ENCODE peak calls at places on chromosomes 12 and 14, in seven cellular contexts. One of them, this sample, is unnamed.

GRCh38 chr12:53961025-53961761 is 6.5 kb downstream of the HOXC12 start:
- DNase-seq in IMR-90: no peak
- DNase-seq in hepatocyte: no peak
- DNase-seq in GM23248: no peak
- DNase-seq in H9: peak; percentile 79
- DNase-seq in fibroblast of lung: no peak
- DNase-seq in OCI-LY7: no peak
- DNase-seq in this sample: peak; percentile 69

GRCh38 chr14:73887116-73887490 is 444 bp downstream of the ZNF410 start:
- DNase-seq in IMR-90: peak; percentile 27
- DNase-seq in hepatocyte: no peak
- DNase-seq in GM23248: peak; percentile 64
- DNase-seq in H9: no peak
- DNase-seq in fibroblast of lung: peak; percentile 45
- DNase-seq in OCI-LY7: no peak
- DNase-seq in this sample: no peak

GRCh38 chr12:56487448-56488040 is 417 bp downstream of the GLS2 start:
- DNase-seq in IMR-90: no peak
- DNase-seq in hepatocyte: peak; percentile 74
- DNase-seq in GM23248: peak; percentile 48
- DNase-seq in H9: peak; percentile 80
- DNase-seq in fibroblast of lung: peak; percentile 6
- DNase-seq in OCI-LY7: no peak
- DNase-seq in this sample: peak; percentile 66

GRCh38 chr12:46209914-46210834 is 58.7 kb downstream of the SLC38A1 start:
- DNase-seq in IMR-90: no peak
- DNase-seq in hepatocyte: no peak
- DNase-seq in GM23248: no peak
- DNase-seq in H9: no peak
- DNase-seq in fibroblast of lung: peak; percentile 49
- DNase-seq in OCI-LY7: peak; percentile 65
- DNase-seq in this sample: no peak

GRCh38 chr14:36870776-36871175 is 209.1 kb downstream of the PAX9 start:
- DNase-seq in IMR-90: no peak
- DNase-seq in hepatocyte: no peak
- DNase-seq in GM23248: no peak
- DNase-seq in H9: no peak
- DNase-seq in fibroblast of lung: no peak
- DNase-seq in OCI-LY7: no peak
- DNase-seq in this sample: no peak

GRCh38 chr14:90675399-90675798 is 140.8 kb downstream of the TTC7B start:
- DNase-seq in IMR-90: peak; percentile 75
- DNase-seq in hepatocyte: no peak
- DNase-seq in GM23248: peak; percentile 91
- DNase-seq in H9: no peak
- DNase-seq in fibroblast of lung: peak; percentile 67
- DNase-seq in OCI-LY7: no peak
- DNase-seq in this sample: no peak

GRCh38 chr12:65335021-65335714 is 56.7 kb downstream of the MSRB3 start:
- DNase-seq in IMR-90: peak; percentile 95
- DNase-seq in hepatocyte: peak; percentile 73
- DNase-seq in GM23248: peak; percentile 85
- DNase-seq in H9: no peak
- DNase-seq in fibroblast of lung: peak; percentile 89
- DNase-seq in OCI-LY7: no peak
- DNase-seq in this sample: no peak

GRCh38 chr12:115923851-115924250 is 353.6 kb downstream of the MED13L start:
- DNase-seq in IMR-90: no peak
- DNase-seq in hepatocyte: no peak
- DNase-seq in GM23248: no peak
- DNase-seq in H9: no peak
- DNase-seq in fibroblast of lung: no peak
- DNase-seq in OCI-LY7: no peak
- DNase-seq in this sample: no peak

GRCh38 chr12:108799528-108800243 is 57.7 kb downstream of the SSH1 start:
- DNase-seq in IMR-90: no peak
- DNase-seq in hepatocyte: no peak
- DNase-seq in GM23248: peak; percentile 17
- DNase-seq in H9: no peak
- DNase-seq in fibroblast of lung: no peak
- DNase-seq in OCI-LY7: peak; percentile 53
- DNase-seq in this sample: no peak

GRCh38 chr14:55336161-55336560 is 64.9 kb downstream of the FBXO34 start:
- DNase-seq in IMR-90: no peak
- DNase-seq in hepatocyte: no peak
- DNase-seq in GM23248: peak; percentile 54
- DNase-seq in H9: no peak
- DNase-seq in fibroblast of lung: no peak
- DNase-seq in OCI-LY7: no peak
- DNase-seq in this sample: no peak

GRCh38 chr14:105711841-105712460 is 185.6 kb downstream of the TMEM121 start:
- DNase-seq in IMR-90: no peak
- DNase-seq in hepatocyte: no peak
- DNase-seq in GM23248: no peak
- DNase-seq in H9: no peak
- DNase-seq in fibroblast of lung: no peak
- DNase-seq in OCI-LY7: no peak
- DNase-seq in this sample: no peak

GRCh38 chr12:110281549-110282342 is 699 bp downstream of the ATP2A2 start:
- DNase-seq in IMR-90: peak; percentile 55
- DNase-seq in hepatocyte: peak; percentile 88
- DNase-seq in GM23248: peak; percentile 78
- DNase-seq in H9: peak; percentile 44
- DNase-seq in fibroblast of lung: peak; percentile 59
- DNase-seq in OCI-LY7: peak; percentile 70
- DNase-seq in this sample: no peak

GRCh38 chr14:100127853-100128455 is 31.5 kb downstream of the DEGS2 start:
- DNase-seq in IMR-90: no peak
- DNase-seq in hepatocyte: no peak
- DNase-seq in GM23248: no peak
- DNase-seq in H9: no peak
- DNase-seq in fibroblast of lung: no peak
- DNase-seq in OCI-LY7: no peak
- DNase-seq in this sample: no peak

GRCh38 chr14:100129161-100129589 is 30.3 kb downstream of the DEGS2 start:
- DNase-seq in IMR-90: peak; percentile 55
- DNase-seq in hepatocyte: no peak
- DNase-seq in GM23248: peak; percentile 87
- DNase-seq in H9: no peak
- DNase-seq in fibroblast of lung: peak; percentile 23
- DNase-seq in OCI-LY7: no peak
- DNase-seq in this sample: no peak

GRCh38 chr14:100130471-100130870 is 29.0 kb downstream of the DEGS2 start:
- DNase-seq in IMR-90: no peak
- DNase-seq in hepatocyte: no peak
- DNase-seq in GM23248: no peak
- DNase-seq in H9: no peak
- DNase-seq in fibroblast of lung: no peak
- DNase-seq in OCI-LY7: no peak
- DNase-seq in this sample: no peak

GRCh38 chr14:100126401-100126800 is 33.0 kb downstream of the DEGS2 start:
- DNase-seq in IMR-90: no peak
- DNase-seq in hepatocyte: no peak
- DNase-seq in GM23248: no peak
- DNase-seq in H9: no peak
- DNase-seq in fibroblast of lung: no peak
- DNase-seq in OCI-LY7: no peak
- DNase-seq in this sample: no peak

GRCh38 chr14:100128688-100129087 is 30.8 kb downstream of the DEGS2 start:
- DNase-seq in IMR-90: no peak
- DNase-seq in hepatocyte: no peak
- DNase-seq in GM23248: no peak
- DNase-seq in H9: no peak
- DNase-seq in fibroblast of lung: no peak
- DNase-seq in OCI-LY7: no peak
- DNase-seq in this sample: no peak
- H4K20me1 ChIP-seq in IMR-90: no peaks in the 10 kb centered on the region
- H4K20me1 ChIP-seq in hepatocyte: no peaks in the 10 kb centered on the region
- H4K20me1 ChIP-seq in GM23248: no peaks in the 10 kb centered on the region
- H4K20me1 ChIP-seq in H9: no peaks in the 10 kb centered on the region
- H4K20me1 ChIP-seq in fibroblast of lung: no peaks in the 10 kb centered on the region
- H4K20me1 ChIP-seq in OCI-LY7: no peaks in the 10 kb centered on the region
- H4K20me1 ChIP-seq in this sample: no peaks in the 10 kb centered on the region

DNA sequence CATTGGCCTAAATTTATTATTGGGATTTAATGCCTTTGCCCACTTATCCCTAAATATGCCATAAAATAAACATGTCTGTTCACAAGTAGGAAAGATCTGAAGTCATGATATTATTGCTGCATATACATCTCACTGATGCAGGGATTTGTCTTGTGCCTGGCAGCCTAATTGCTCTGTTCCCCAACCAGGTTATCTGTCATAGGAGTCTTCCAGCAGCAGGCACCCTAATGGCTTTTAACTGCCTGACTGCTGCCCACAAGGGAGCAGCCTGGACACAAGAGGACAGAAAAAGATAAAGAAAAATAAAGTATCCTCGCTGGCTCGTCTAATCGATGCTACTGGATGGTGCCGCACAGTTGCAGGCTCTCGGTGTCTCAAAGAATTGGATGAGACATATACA is 337.6 kb upstream of the FAR2 start:
- DNase-seq in IMR-90: no peak
- DNase-seq in hepatocyte: no peak
- DNase-seq in GM23248: no peak
- DNase-seq in H9: no peak
- DNase-seq in fibroblast of lung: no peak
- DNase-seq in OCI-LY7: no peak
- DNase-seq in this sample: no peak
- H3K4me2 ChIP-seq in IMR-90: no peak overlapping the region
- H3K4me2 ChIP-seq in hepatocyte: no peak overlapping the region
- H3K4me2 ChIP-seq in GM23248: no peak overlapping the region
- H3K4me2 ChIP-seq in H9: no peak overlapping the region
- H3K4me2 ChIP-seq in fibroblast of lung: no peak overlapping the region
- H3K4me2 ChIP-seq in OCI-LY7: no peak overlapping the region
- H3K4me2 ChIP-seq in this sample: no peak overlapping the region

GRCh38 chr14:31269599-31270195 is 62.1 kb upstream of the HECTD1 start:
- DNase-seq in IMR-90: peak; percentile 57
- DNase-seq in hepatocyte: no peak
- DNase-seq in GM23248: peak; percentile 14
- DNase-seq in H9: no peak
- DNase-seq in fibroblast of lung: no peak
- DNase-seq in OCI-LY7: no peak
- DNase-seq in this sample: no peak

GRCh38 chr14:31270196-31270772 is 62.7 kb upstream of the HECTD1 start:
- DNase-seq in IMR-90: no peak
- DNase-seq in hepatocyte: peak; percentile 33
- DNase-seq in GM23248: peak; percentile 31
- DNase-seq in H9: peak; percentile 86
- DNase-seq in fibroblast of lung: no peak
- DNase-seq in OCI-LY7: peak; percentile 37
- DNase-seq in this sample: peak; percentile 44

GRCh38 chr14:31275731-31276130 is 68.1 kb upstream of the HECTD1 start:
- DNase-seq in IMR-90: no peak
- DNase-seq in hepatocyte: no peak
- DNase-seq in GM23248: no peak
- DNase-seq in H9: no peak
- DNase-seq in fibroblast of lung: no peak
- DNase-seq in OCI-LY7: peak; percentile 47
- DNase-seq in this sample: no peak

GRCh38 chr14:31268216-31268615 is 60.6 kb upstream of the HECTD1 start:
- DNase-seq in IMR-90: no peak
- DNase-seq in hepatocyte: no peak
- DNase-seq in GM23248: no peak
- DNase-seq in H9: no peak
- DNase-seq in fibroblast of lung: no peak
- DNase-seq in OCI-LY7: no peak
- DNase-seq in this sample: no peak

GRCh38 chr14:31271648-31272047 is 64.1 kb upstream of the HECTD1 start:
- DNase-seq in IMR-90: no peak
- DNase-seq in hepatocyte: no peak
- DNase-seq in GM23248: no peak
- DNase-seq in H9: no peak
- DNase-seq in fibroblast of lung: no peak
- DNase-seq in OCI-LY7: no peak
- DNase-seq in this sample: no peak
- H3K9me3 ChIP-seq in IMR-90: peaks cover 2% of the 10 kb centered on the region
- H3K9me3 ChIP-seq in hepatocyte: no peaks in the 10 kb centered on the region
- H3K9me3 ChIP-seq in GM23248: no peaks in the 10 kb centered on the region
- H3K9me3 ChIP-seq in H9: peaks cover 19% of the 10 kb centered on the region
- H3K9me3 ChIP-seq in fibroblast of lung: no peaks in the 10 kb centered on the region
- H3K9me3 ChIP-seq in OCI-LY7: peaks cover 10% of the 10 kb centered on the region
- H3K9me3 ChIP-seq in this sample: peaks cover 6% of the 10 kb centered on the region

DNA sequence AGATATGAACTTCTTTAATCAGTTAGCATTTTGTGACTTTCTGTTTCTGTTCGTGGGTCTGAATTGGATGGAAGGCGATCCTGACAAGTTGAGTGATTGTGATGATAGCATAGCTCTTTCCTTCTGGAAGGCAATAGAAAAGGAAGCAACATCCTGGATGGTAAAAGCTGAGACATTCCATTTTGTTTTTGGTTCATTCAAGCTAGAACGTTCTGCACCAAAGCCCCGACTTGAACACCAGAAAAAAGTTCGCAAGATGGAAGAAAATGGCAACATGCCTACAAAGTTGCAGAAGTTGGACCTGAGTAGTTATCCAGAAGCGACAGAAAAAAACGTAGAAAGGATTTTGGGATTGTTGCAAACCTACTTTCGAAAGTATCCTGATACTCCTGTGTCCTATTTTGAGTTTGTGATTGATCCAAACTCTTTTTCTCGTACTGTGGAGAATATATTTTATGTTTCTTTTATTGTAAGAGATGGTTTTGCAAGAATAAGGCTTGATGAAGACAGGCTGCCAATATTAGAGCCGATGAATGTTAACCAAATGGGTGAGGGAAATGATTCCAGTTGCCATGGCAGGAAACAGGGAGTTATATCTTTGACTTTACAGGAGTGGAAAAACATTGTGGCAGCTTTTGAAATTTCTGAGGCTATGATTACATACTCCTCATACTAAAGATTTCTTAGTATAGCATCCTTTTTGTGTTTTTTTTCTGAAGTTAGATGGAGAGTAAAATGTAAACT is 894 bp downstream of the EID3 start:
- DNase-seq in IMR-90: no peak
- DNase-seq in hepatocyte: no peak
- DNase-seq in GM23248: peak; percentile 64
- DNase-seq in H9: no peak
- DNase-seq in fibroblast of lung: peak; percentile 25
- DNase-seq in OCI-LY7: no peak
- DNase-seq in this sample: no peak
- H4K20me1 ChIP-seq in IMR-90: peaks cover 99% of the 10 kb centered on the region
- H4K20me1 ChIP-seq in hepatocyte: peaks cover 44% of the 10 kb centered on the region
- H4K20me1 ChIP-seq in GM23248: peaks cover 40% of the 10 kb centered on the region
- H4K20me1 ChIP-seq in H9: no peaks in the 10 kb centered on the region
- H4K20me1 ChIP-seq in fibroblast of lung: peaks cover 18% of the 10 kb centered on the region
- H4K20me1 ChIP-seq in OCI-LY7: peaks cover 30% of the 10 kb centered on the region
- H4K20me1 ChIP-seq in this sample: peaks cover 45% of the 10 kb centered on the region

DNA sequence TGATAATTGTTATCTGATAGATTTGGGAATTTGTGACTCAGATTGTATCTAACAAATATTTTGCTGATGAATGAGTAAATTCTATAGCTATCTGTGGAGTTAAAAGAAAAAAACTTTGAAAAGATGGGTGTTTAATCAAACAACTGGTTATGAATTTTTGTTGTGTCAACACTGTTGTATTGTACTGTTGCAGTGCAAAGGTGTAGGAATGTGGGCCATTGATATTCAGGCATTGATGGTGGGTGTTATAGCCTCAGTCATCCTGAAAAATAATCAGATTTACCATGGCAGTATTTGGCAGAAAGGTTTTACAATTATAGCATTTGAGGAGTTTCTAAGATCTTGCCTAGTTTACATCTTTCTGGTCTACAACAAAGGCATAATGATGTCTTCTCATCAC is 15.4 kb downstream of the DRAM1 start:
- DNase-seq in IMR-90: no peak
- DNase-seq in hepatocyte: no peak
- DNase-seq in GM23248: no peak
- DNase-seq in H9: no peak
- DNase-seq in fibroblast of lung: no peak
- DNase-seq in OCI-LY7: no peak
- DNase-seq in this sample: no peak
- H3K4me2 ChIP-seq in IMR-90: no peak overlapping the region
- H3K4me2 ChIP-seq in hepatocyte: no peak overlapping the region
- H3K4me2 ChIP-seq in GM23248: peak overlapping the region; percentile 1
- H3K4me2 ChIP-seq in H9: no peak overlapping the region
- H3K4me2 ChIP-seq in fibroblast of lung: no peak overlapping the region
- H3K4me2 ChIP-seq in OCI-LY7: no peak overlapping the region
- H3K4me2 ChIP-seq in this sample: no peak overlapping the region

This sample was measured in neural progenitor cell.